ENCODE peak calls at places on chromosomes 7 and 10, in six cellular contexts. H is activated CD4-positive, alpha-beta T cell treated with anti-CD3 and anti-CD28 coated beads, Interleukin-2, amount 50 U/mL, for 1 hour; Y is left ventricle myocardium superior; S is HFFc6; P is head of caudate nucleus; N is iPS-NIHi11. K is an unnamed sample.

GRCh38 chr10:13809447-13809846 is 222.7 kb downstream of the PRPF18 start:
- DNase-seq in H (no peak), Y (no peak), S (no peak), P (no peak), N (peak; percentile 74), K (no peak)

GRCh38 chr10:100186253-100186780 is 488 bp upstream of the ERLIN1 start:
- DNase-seq in H (no peak), Y (peak; percentile 42), S (no peak), P (peak; percentile 65), N (peak; percentile 49), K (no peak)

GRCh38 chr10:14282271-14282670 is 48.5 kb downstream of the FRMD4A start:
- DNase-seq in H (no peak), Y (no peak), S (peak; percentile 52), P (no peak), N (no peak), K (no peak)

GRCh38 chr10:92239600-92240288 is 51.1 kb downstream of the CPEB3 start:
- DNase-seq in H (peak; percentile 33), Y (peak; percentile 74), S (no peak), P (peak; percentile 82), N (peak; percentile 72), K (no peak)

GRCh38 chr10:14244801-14245211 is 85.9 kb downstream of the FRMD4A start:
- DNase-seq in H (no peak), Y (no peak), S (peak; percentile 19), P (no peak), N (no peak), K (no peak)

GRCh38 chr10:72353963-72354355 is 760 bp downstream of the DNAJB12 start:
- DNase-seq in H (no peak), Y (peak; percentile 46), S (peak; percentile 21), P (peak; percentile 55), N (peak; percentile 42), K (no peak)

GRCh38 chr7:132117636-132118035 is 458.6 kb downstream of the PLXNA4 start:
- DNase-seq in H (no peak), Y (no peak), S (no peak), P (no peak), N (no peak), K (no peak)

GRCh38 chr10:74381291-74381885 is 230.4 kb downstream of the ADK start:
- DNase-seq in H (no peak), Y (no peak), S (no peak), P (no peak), N (no peak), K (no peak)

GRCh38 chr10:5958680-5959079 is 18.7 kb downstream of the IL15RA start:
- DNase-seq in H (no peak), Y (no peak), S (no peak), P (no peak), N (no peak), K (no peak)

GRCh38 chr10:24416248-24416647 is 207.3 kb downstream of the KIAA1217 start:
- DNase-seq in H (no peak), Y (no peak), S (no peak), P (no peak), N (no peak), K (no peak)

GRCh38 chr10:14540062-14540461 is 209.3 kb upstream of the FRMD4A start:
- DNase-seq in H (no peak), Y (no peak), S (no peak), P (peak; percentile 31), N (no peak), K (no peak)

GRCh38 chr7:132402096-132402495 is 174.2 kb downstream of the PLXNA4 start:
- DNase-seq in H (no peak), Y (no peak), S (no peak), P (no peak), N (no peak), K (no peak)

GRCh38 chr7:55130079-55130476 is 111.3 kb downstream of the EGFR start:
- DNase-seq in H (no peak), Y (no peak), S (peak; percentile 41), P (peak; percentile 59), N (no peak), K (no peak)

GRCh38 chr10:12067336-12067735 is 1.4 kb upstream of the DHTKD1 start:
- DNase-seq in H (no peak), Y (no peak), S (peak; percentile 94), P (no peak), N (no peak), K (peak; percentile 43)

GRCh38 chr7:266851-267840 is 22.8 kb upstream of the FOXL3 start:
- DNase-seq in H (no peak), Y (peak; percentile 40), S (no peak), P (no peak), N (peak; percentile 96), K (no peak)

GRCh38 chr7:49320083-49320482 is 395.7 kb downstream of the CDC14C start:
- DNase-seq in H (no peak), Y (no peak), S (no peak), P (no peak), N (no peak), K (no peak)

GRCh38 chr10:167383-167782 is 32.1 kb downstream of the ZMYND11 start:
- DNase-seq in H (no peak), Y (no peak), S (no peak), P (no peak), N (no peak), K (no peak)

GRCh38 chr10:58919927-58920654 is 256.4 kb upstream of the PHYHIPL start:
- DNase-seq in H (no peak), Y (no peak), S (peak; percentile 85), P (no peak), N (no peak), K (peak; percentile 85)

GRCh38 chr10:88315746-88316145 is 267.4 kb downstream of the RNLS start:
- DNase-seq in H (no peak), Y (no peak), S (no peak), P (no peak), N (no peak), K (no peak)

GRCh38 chr7:99693427-99694200 is 13.8 kb upstream of the CYP3A5 start:
- DNase-seq in H (peak; percentile 1), Y (no peak), S (no peak), P (no peak), N (peak; percentile 21), K (no peak)

GRCh38 chr10:44968101-44968886 is 8.7 kb downstream of the RASSF4 start:
- DNase-seq in H (no peak), Y (peak; percentile 53), S (no peak), P (peak; percentile 72), N (no peak), K (no peak)

GRCh38 chr10:52525761-52526160 is 211.7 kb downstream of the DKK1 start:
- DNase-seq in H (no peak), Y (no peak), S (peak; percentile 60), P (no peak), N (no peak), K (no peak)

GRCh38 chr7:107579546-107579880 is 533 bp upstream of the BCAP29 start:
- DNase-seq in H (no peak), Y (no peak), S (no peak), P (no peak), N (peak; percentile 20), K (no peak)

GRCh38 chr10:66931949-66932343 is 6.1 kb downstream of the LRRTM3 start:
- DNase-seq in H (no peak), Y (no peak), S (no peak), P (peak; percentile 84), N (no peak), K (no peak)

GRCh38 chr10:30434273-30435067 is 486 bp downstream of the MAP3K8 start:
- DNase-seq in H (peak; percentile 39), Y (peak; percentile 90), S (peak; percentile 16), P (peak; percentile 75), N (peak; percentile 68), K (peak; percentile 37)

GRCh38 chr7:13848576-13849527 is 140.6 kb downstream of the ETV1 start:
- DNase-seq in H (no peak), Y (no peak), S (no peak), P (no peak), N (no peak), K (peak; percentile 33)

GRCh38 chr10:119161680-119162079 is 3.8 kb downstream of the SFXN4 start:
- DNase-seq in H (no peak), Y (no peak), S (no peak), P (no peak), N (no peak), K (no peak)

GRCh38 chr10:96211775-96212174 is 59.6 kb downstream of the BLNK start:
- DNase-seq in H (no peak), Y (no peak), S (no peak), P (no peak), N (no peak), K (no peak)

GRCh38 chr10:22148956-22149355 is 68.9 kb downstream of the EBLN1 start:
- DNase-seq in H (no peak), Y (no peak), S (no peak), P (no peak), N (no peak), K (no peak)

GRCh38 chr7:50502001-50502684 is 52.0 kb upstream of the FIGNL1 start:
- DNase-seq in H (no peak), Y (peak; percentile 84), S (peak; percentile 88), P (no peak), N (no peak), K (peak; percentile 67)

K was measured in GM04503.